ENCODE peak calls at places on chromosomes 7 and 10, in ten cellular contexts. D is globus pallidus, V is H54, L is head of caudate nucleus, K is cardiac fibroblast, Z is RWPE1, Q is HEK293T, T is NCI-H1105, E is stomach, C is NCI-H460. J is an unnamed sample.

GRCh38 chr7:84040365-84040764 is 154.2 kb downstream of the SEMA3A start:
- DNase-seq in D (peak), V (no peak), L (peak), K (no peak), Z (no peak), Q (no peak), T (peak), E (peak), C (no peak), J (no peak)

GRCh38 chr7:94763268-94763667 is 107.3 kb upstream of the SGCE start:
- DNase-seq in D (no peak), V (no peak), L (no peak), K (peak), Z (no peak), Q (no peak), T (no peak), E (no peak), C (no peak), J (no peak)

GRCh38 chr10:77073066-77073960 is 564.3 kb downstream of the KCNMA1 start:
- DNase-seq in D (no peak), V (no peak), L (no peak), K (peak), Z (no peak), Q (no peak), T (no peak), E (no peak), C (no peak), J (no peak)

GRCh38 chr10:93917064-93917391 is 23.2 kb downstream of the SLC35G1 start:
- DNase-seq in D (no peak), V (no peak), L (no peak), K (no peak), Z (no peak), Q (no peak), T (no peak), E (peak), C (no peak), J (no peak)

GRCh38 chr10:132884041-132884440 is 58.3 kb downstream of the CFAP46 start:
- DNase-seq in D (no peak), V (no peak), L (no peak), K (no peak), Z (no peak), Q (no peak), T (no peak), E (no peak), C (no peak), J (no peak)

GRCh38 chr7:33707427-33707826 is 197.9 kb upstream of the BMPER start:
- DNase-seq in D (no peak), V (no peak), L (no peak), K (no peak), Z (no peak), Q (no peak), T (no peak), E (no peak), C (no peak), J (no peak)

GRCh38 chr10:114245128-114245791 is 6.2 kb downstream of the VWA2 start:
- DNase-seq in D (no peak), V (no peak), L (no peak), K (no peak), Z (peak), Q (no peak), T (no peak), E (peak), C (no peak), J (peak)

GRCh38 chr10:120041807-120042545 is 149.4 kb downstream of the SEC23IP start:
- DNase-seq in D (no peak), V (no peak), L (no peak), K (no peak), Z (no peak), Q (no peak), T (no peak), E (no peak), C (no peak), J (no peak)

GRCh38 chr7:5692112-5692844 is 89.2 kb downstream of the RNF216 start:
- DNase-seq in D (peak), V (peak), L (peak), K (peak), Z (peak), Q (no peak), T (no peak), E (peak), C (peak), J (peak)

GRCh38 chr7:778271-778967 is 51.3 kb upstream of the PRKAR1B start:
- DNase-seq in D (no peak), V (no peak), L (no peak), K (no peak), Z (no peak), Q (no peak), T (peak), E (no peak), C (no peak), J (no peak)

GRCh38 chr10:103367379-103367781 is 396 bp upstream of the TAF5 start:
- DNase-seq in D (no peak), V (no peak), L (no peak), K (no peak), Z (no peak), Q (peak), T (no peak), E (no peak), C (no peak), J (peak)

GRCh38 chr10:109047856-109048255 is 875.5 kb downstream of the XPNPEP1 start:
- DNase-seq in D (no peak), V (no peak), L (no peak), K (no peak), Z (no peak), Q (no peak), T (no peak), E (no peak), C (no peak), J (no peak)

GRCh38 chr7:133530682-133531081 is 277.8 kb downstream of the EXOC4 start:
- DNase-seq in D (no peak), V (no peak), L (no peak), K (peak), Z (no peak), Q (no peak), T (no peak), E (no peak), C (no peak), J (no peak)

GRCh38 chr10:76281704-76282103 is 850.3 kb downstream of the LRMDA start:
- DNase-seq in D (no peak), V (no peak), L (no peak), K (no peak), Z (no peak), Q (no peak), T (no peak), E (no peak), C (no peak), J (no peak)

GRCh38 chr7:537911-538634 is 18.4 kb upstream of the PDGFA start:
- DNase-seq in D (no peak), V (peak), L (no peak), K (peak), Z (peak), Q (no peak), T (no peak), E (peak), C (peak), J (peak)

GRCh38 chr10:131202964-131203363 is 108.6 kb downstream of the TCERG1L start:
- DNase-seq in D (no peak), V (no peak), L (no peak), K (no peak), Z (no peak), Q (no peak), T (no peak), E (peak), C (no peak), J (no peak)

GRCh38 chr10:118564652-118565051 is 30.8 kb downstream of the PRLHR start:
- DNase-seq in D (no peak), V (no peak), L (peak), K (no peak), Z (peak), Q (no peak), T (no peak), E (no peak), C (peak), J (no peak)

GRCh38 chr10:61792921-61793320 is 108.6 kb upstream of the ARID5B start:
- DNase-seq in D (no peak), V (no peak), L (no peak), K (no peak), Z (no peak), Q (no peak), T (no peak), E (no peak), C (no peak), J (no peak)

GRCh38 chr10:110610308-110610774 is 33.8 kb upstream of the RBM20 start:
- DNase-seq in D (peak), V (peak), L (peak), K (peak), Z (peak), Q (peak), T (peak), E (no peak), C (peak), J (peak)

GRCh38 chr7:99042957-99043356 is 101.0 kb downstream of the SMURF1 start:
- DNase-seq in D (no peak), V (no peak), L (no peak), K (peak), Z (no peak), Q (no peak), T (no peak), E (no peak), C (no peak), J (no peak)

GRCh38 chr10:96046546-96046945 is 3.2 kb downstream of the CCNJ start:
- DNase-seq in D (no peak), V (no peak), L (no peak), K (no peak), Z (no peak), Q (no peak), T (no peak), E (no peak), C (no peak), J (no peak)

GRCh38 chr10:25334445-25334844 is 159.6 kb downstream of the GPR158 start:
- DNase-seq in D (no peak), V (no peak), L (no peak), K (no peak), Z (no peak), Q (no peak), T (no peak), E (no peak), C (no peak), J (no peak)

GRCh38 chr10:101710064-101710695 is 15.2 kb upstream of the FBXW4 start:
- DNase-seq in D (peak), V (no peak), L (no peak), K (peak), Z (no peak), Q (peak), T (no peak), E (no peak), C (no peak), J (no peak)

GRCh38 chr7:135980665-135981180 is 3.6 kb upstream of the MTPN start:
- DNase-seq in D (no peak), V (no peak), L (no peak), K (peak), Z (no peak), Q (no peak), T (no peak), E (peak), C (peak), J (peak)

GRCh38 chr10:121418126-121418777 is 180.0 kb downstream of the FGFR2 start:
- DNase-seq in D (no peak), V (no peak), L (no peak), K (no peak), Z (peak), Q (no peak), T (no peak), E (no peak), C (peak), J (no peak)

GRCh38 chr7:143176128-143176527 is 7.1 kb upstream of the TAS2R39 start:
- DNase-seq in D (no peak), V (no peak), L (no peak), K (no peak), Z (no peak), Q (no peak), T (no peak), E (no peak), C (no peak), J (no peak)

GRCh38 chr7:9889557-9889956 is 1084.1 kb upstream of the PHF14 start:
- DNase-seq in D (no peak), V (no peak), L (no peak), K (no peak), Z (no peak), Q (no peak), T (no peak), E (no peak), C (no peak), J (no peak)

GRCh38 chr7:24825315-24825917 is 68.2 kb upstream of the GSDME start:
- DNase-seq in D (no peak), V (no peak), L (no peak), K (no peak), Z (peak), Q (no peak), T (no peak), E (no peak), C (no peak), J (peak)

GRCh38 chr10:72038458-72039001 is 49.8 kb downstream of the SPOCK2 start:
- DNase-seq in D (no peak), V (peak), L (no peak), K (no peak), Z (no peak), Q (no peak), T (no peak), E (no peak), C (no peak), J (no peak)

GRCh38 chr10:129913021-129913695 is 50.9 kb downstream of the EBF3 start:
- DNase-seq in D (no peak), V (no peak), L (no peak), K (no peak), Z (no peak), Q (peak), T (no peak), E (no peak), C (no peak), J (no peak)

GRCh38 chr7:50657341-50657873 is 92.2 kb upstream of the DDC start:
- DNase-seq in D (no peak), V (no peak), L (no peak), K (peak), Z (peak), Q (no peak), T (no peak), E (no peak), C (no peak), J (no peak)